ENCODE peak calls at places on chromosome 1, in five cellular contexts. N, Y, H, J and W are unnamed samples.

GRCh38 chr1:7905262-7905661 is 35.4 kb downstream of the TNFRSF9 start:
- DNase-seq in H (no peak), J (no peak), N (no peak), Y (no peak), W (no peak)

GRCh38 chr1:24572301-24572700 is 16.4 kb downstream of the NCMAP start:
- DNase-seq in N (no peak), J (no peak), Y (no peak), H (no peak), W (no peak)

GRCh38 chr1:41438711-41439110 is 45.8 kb downstream of the EDN2 start:
- DNase-seq in J (no peak), H (no peak), N (no peak), Y (no peak), W (no peak)

GRCh38 chr1:225871374-225872074 is 10.7 kb downstream of the TMEM63A start:
- DNase-seq in N (no peak), H (no peak), Y (no peak), J (no peak), W (no peak)

GRCh38 chr1:78855258-78855657 is 151.3 kb downstream of the ADGRL4 start:
- DNase-seq in N (no peak), J (no peak), Y (no peak), H (no peak), W (no peak)

GRCh38 chr1:227351443-227351842 is 33.2 kb upstream of the CDC42BPA start:
- DNase-seq in H (no peak), J (no peak), Y (no peak), N (no peak), W (no peak)

GRCh38 chr1:187070076-187070475 is 241.3 kb downstream of the PLA2G4A start:
- DNase-seq in H (no peak), Y (no peak), J (no peak), N (no peak), W (no peak)

GRCh38 chr1:94925561-94926364 is 1.1 kb downstream of the CNN3 start:
- DNase-seq in J (peak), N (peak), Y (no peak), H (peak), W (peak)

GRCh38 chr1:95604784-95605183 is 370.8 kb downstream of the RWDD3 start:
- DNase-seq in J (no peak), N (no peak), H (no peak), Y (no peak), W (no peak)

GRCh38 chr1:234486858-234487830 is 8.2 kb upstream of the TARBP1 start:
- DNase-seq in Y (no peak), H (no peak), J (no peak), N (peak), W (no peak)